ENCODE peak calls at places on chromosomes 2 and 18, in ten cellular contexts. L is activated naive CD4-positive, alpha-beta T cell; D is CD4-positive, CD25-positive, alpha-beta regulatory T cell; E is uterus; C is spleen; G is neural crest cell; K is PC-9; Q is astrocyte; N is retina; Z is substantia nigra. V is an unnamed sample.
A peak's percentile ranks its signal among the peaks of the same experiment; 100 is the strongest.

GRCh38 chr2:74501335-74502071 is 2.1 kb upstream of the LBX2 start:
- DNase-seq in G (no peak), Q (no peak), Z (no peak), D (no peak), L (no peak), N (peak; percentile 37), K (no peak), C (peak; percentile 58), E (no peak), V (peak; percentile 96)

GRCh38 chr18:70041459-70042020 is 93.9 kb upstream of the CD226 start:
- DNase-seq in E (no peak), Q (no peak), N (no peak), D (no peak), K (no peak), Z (no peak), C (no peak), G (no peak), L (no peak), V (no peak)

GRCh38 chr2:5467506-5467905 is 224.7 kb upstream of the SOX11 start:
- DNase-seq in K (no peak), D (no peak), Q (no peak), E (no peak), G (no peak), L (no peak), N (no peak), Z (no peak), C (no peak), V (no peak)

GRCh38 chr2:118197011-118197695 is 108.9 kb downstream of the INSIG2 start:
- DNase-seq in Z (no peak), L (no peak), N (no peak), G (no peak), C (no peak), D (no peak), Q (no peak), K (no peak), E (no peak), V (peak; percentile 31)

GRCh38 chr2:8263931-8264330 is 417.9 kb upstream of the ID2 start:
- DNase-seq in Z (no peak), D (no peak), C (no peak), K (no peak), G (no peak), E (no peak), Q (no peak), L (no peak), N (no peak), V (no peak)

GRCh38 chr18:61398961-61399632 is 65.9 kb downstream of the CDH20 start:
- DNase-seq in L (no peak), E (no peak), Q (peak; percentile 73), G (no peak), K (no peak), Z (no peak), D (no peak), N (no peak), C (no peak), V (no peak)

GRCh38 chr2:15720561-15721307 is 129.1 kb downstream of the DDX1 start:
- DNase-seq in G (no peak), Q (no peak), Z (no peak), E (no peak), K (no peak), L (no peak), C (no peak), D (no peak), N (no peak), V (no peak)

GRCh38 chr2:14626873-14627272 is 5.6 kb upstream of the LRATD1 start:
- DNase-seq in Q (no peak), G (no peak), C (no peak), N (no peak), D (no peak), E (no peak), Z (no peak), K (peak; percentile 38), L (no peak), V (no peak)

GRCh38 chr2:19835818-19836281 is 65.9 kb downstream of the TTC32 start:
- DNase-seq in Z (no peak), D (no peak), C (no peak), K (no peak), E (no peak), G (no peak), Q (peak; percentile 68), N (no peak), L (no peak), V (no peak)

GRCh38 chr18:3816601-3817363 is 366.8 kb downstream of the TGIF1 start:
- DNase-seq in L (no peak), Z (no peak), K (no peak), Q (peak; percentile 97), C (no peak), G (no peak), N (no peak), E (no peak), D (no peak), V (peak; percentile 43)

GRCh38 chr2:142422769-142423168 is 292.0 kb upstream of the LRP1B start:
- DNase-seq in C (no peak), Z (no peak), E (no peak), Q (no peak), N (no peak), G (no peak), K (no peak), D (no peak), L (no peak), V (no peak)

GRCh38 chr2:134398300-134398699 is 144.4 kb downstream of the MGAT5 start:
- DNase-seq in K (no peak), G (no peak), N (no peak), Z (no peak), E (no peak), D (no peak), C (no peak), Q (peak; percentile 82), L (no peak), V (no peak)

GRCh38 chr2:173397539-173397938 is 42.9 kb downstream of the CDCA7 start:
- DNase-seq in N (no peak), D (no peak), C (no peak), Z (no peak), G (no peak), L (no peak), Q (no peak), K (no peak), E (no peak), V (no peak)

GRCh38 chr2:190759749-190760213 is 110.9 kb downstream of the NAB1 start:
- DNase-seq in Q (peak; percentile 85), K (no peak), E (no peak), C (no peak), L (no peak), N (no peak), G (no peak), D (no peak), Z (no peak), V (no peak)

GRCh38 chr2:96089356-96090180 is 26.8 kb downstream of the ADRA2B start:
- DNase-seq in L (no peak), N (no peak), E (peak; percentile 18), G (no peak), Z (peak; percentile 21), D (no peak), K (no peak), Q (no peak), C (peak; percentile 82), V (no peak)

GRCh38 chr2:170354409-170354808 is 176.5 kb downstream of the MYO3B start:
- DNase-seq in G (no peak), E (no peak), K (no peak), L (no peak), Z (no peak), D (no peak), C (no peak), Q (no peak), N (peak; percentile 72), V (no peak)